ENCODE peak calls at places on chromosomes 11 and 22, in nine cellular contexts. B is heart left ventricle; Y is GM12878; Q is CD8-positive, alpha-beta memory T cell; U is adipocyte; C is CD4-positive, CD25-positive, alpha-beta regulatory T cell; T is AG04450; N is Peyer's patch; A is body of pancreas. O is an unnamed sample.
A peak's percentile ranks its signal among the peaks of the same experiment; 100 is the strongest.

GRCh38 chr11:110093407-110094297 is 460 bp downstream of the ZC3H12C start:
- DNase-seq in B (peak; percentile 63), Y (no peak), Q (no peak), U (peak; percentile 81), C (peak; percentile 7), T (no peak), N (peak; percentile 77), A (peak; percentile 62), O (no peak)

GRCh38 chr22:37634505-37635002 is 4.9 kb upstream of the SH3BP1 start:
- DNase-seq in B (no peak), Y (no peak), Q (no peak), U (peak; percentile 24), C (peak; percentile 48), T (no peak), N (peak; percentile 60), A (no peak), O (no peak)

GRCh38 chr11:29282088-29282487 is 734.7 kb downstream of the KCNA4 start:
- DNase-seq in B (no peak), Y (no peak), Q (no peak), U (peak; percentile 87), C (no peak), T (peak; percentile 80), N (no peak), A (no peak), O (no peak)

GRCh38 chr11:1925373-1926155 is 6.1 kb downstream of the TNNT3 start:
- DNase-seq in B (no peak), Y (no peak), Q (no peak), U (no peak), C (no peak), T (no peak), N (no peak), A (no peak), O (no peak)

GRCh38 chr11:86938900-86939880 is 16.0 kb downstream of the FZD4 start:
- DNase-seq in B (no peak), Y (no peak), Q (no peak), U (peak; percentile 87), C (peak; percentile 53), T (no peak), N (no peak), A (no peak), O (peak; percentile 33)

GRCh38 chr11:64025205-64025604 is 10.5 kb upstream of the FLRT1 start:
- DNase-seq in B (no peak), Y (no peak), Q (no peak), U (no peak), C (no peak), T (no peak), N (no peak), A (no peak), O (no peak)

GRCh38 chr11:27648840-27649239 is 51.4 kb downstream of the BDNF start:
- DNase-seq in B (no peak), Y (no peak), Q (no peak), U (no peak), C (no peak), T (no peak), N (no peak), A (no peak), O (no peak)

GRCh38 chr11:64742940-64743590 is 877 bp downstream of the RASGRP2 start:
- DNase-seq in B (peak; percentile 85), Y (no peak), Q (peak; percentile 69), U (peak; percentile 78), C (peak; percentile 66), T (no peak), N (peak; percentile 89), A (peak; percentile 73), O (peak; percentile 83)

GRCh38 chr11:6238902-6239301 is at the start of gene CNGA4:
- DNase-seq in B (no peak), Y (no peak), Q (no peak), U (no peak), C (no peak), T (no peak), N (no peak), A (no peak), O (no peak)

GRCh38 chr11:120547871-120548681 is 36.5 kb downstream of the GRIK4 start:
- DNase-seq in B (peak; percentile 95), Y (no peak), Q (no peak), U (peak; percentile 96), C (no peak), T (peak; percentile 93), N (peak; percentile 65), A (peak; percentile 98), O (no peak)

GRCh38 chr22:24325105-24325757 is 54.6 kb downstream of the SPECC1L start:
- DNase-seq in B (no peak), Y (peak; percentile 62), Q (no peak), U (peak; percentile 91), C (peak; percentile 88), T (peak; percentile 57), N (no peak), A (no peak), O (no peak)

GRCh38 chr11:100888836-100889235 is 201.7 kb downstream of the ARHGAP42 start:
- DNase-seq in B (no peak), Y (no peak), Q (no peak), U (no peak), C (no peak), T (no peak), N (no peak), A (no peak), O (no peak)

GRCh38 chr11:66546368-66546965 is at the start of gene ACTN3:
- DNase-seq in B (peak; percentile 56), Y (no peak), Q (no peak), U (peak; percentile 63), C (peak; percentile 25), T (no peak), N (peak; percentile 62), A (peak; percentile 32), O (no peak)

GRCh38 chr11:118287006-118287405 is 17.5 kb upstream of the CD3E start:
- DNase-seq in B (no peak), Y (no peak), Q (no peak), U (no peak), C (no peak), T (no peak), N (no peak), A (no peak), O (no peak)

GRCh38 chr11:1179641-1180040 is 21.9 kb downstream of the MUC5AC start:
- DNase-seq in B (peak; percentile 16), Y (no peak), Q (no peak), U (no peak), C (no peak), T (no peak), N (no peak), A (no peak), O (no peak)

GRCh38 chr11:61775606-61776554 is 16.5 kb downstream of the TMEM258 start:
- DNase-seq in B (no peak), Y (no peak), Q (no peak), U (no peak), C (no peak), T (no peak), N (no peak), A (no peak), O (no peak)

GRCh38 chr22:29096736-29097669 is 24.2 kb downstream of the KREMEN1 start:
- DNase-seq in B (peak; percentile 60), Y (no peak), Q (no peak), U (peak; percentile 77), C (no peak), T (no peak), N (no peak), A (peak; percentile 75), O (no peak)

GRCh38 chr22:46053563-46054090 is 76.7 kb upstream of the WNT7B start:
- DNase-seq in B (peak; percentile 87), Y (no peak), Q (peak; percentile 45), U (peak; percentile 84), C (peak; percentile 60), T (no peak), N (peak; percentile 87), A (peak; percentile 84), O (peak; percentile 68)

GRCh38 chr22:39941661-39942060 is 18.5 kb upstream of the TMA7B start:
- DNase-seq in B (no peak), Y (no peak), Q (no peak), U (no peak), C (no peak), T (no peak), N (no peak), A (no peak), O (no peak)

GRCh38 chr11:114618139-114618538 is 22.6 kb upstream of the NXPE4 start:
- DNase-seq in B (no peak), Y (no peak), Q (no peak), U (no peak), C (no peak), T (no peak), N (no peak), A (no peak), O (no peak)
- H3K9me3 ChIP-seq in B (no peaks in the 10 kb centered on the region), Y (no peaks in the 10 kb centered on the region), Q (no peaks in the 10 kb centered on the region), U (no peaks in the 10 kb centered on the region), C (no peaks in the 10 kb centered on the region), T (no peaks in the 10 kb centered on the region), N (no peaks in the 10 kb centered on the region), A (no peaks in the 10 kb centered on the region), O (peaks cover 6% of the 10 kb centered on the region)

DNA sequence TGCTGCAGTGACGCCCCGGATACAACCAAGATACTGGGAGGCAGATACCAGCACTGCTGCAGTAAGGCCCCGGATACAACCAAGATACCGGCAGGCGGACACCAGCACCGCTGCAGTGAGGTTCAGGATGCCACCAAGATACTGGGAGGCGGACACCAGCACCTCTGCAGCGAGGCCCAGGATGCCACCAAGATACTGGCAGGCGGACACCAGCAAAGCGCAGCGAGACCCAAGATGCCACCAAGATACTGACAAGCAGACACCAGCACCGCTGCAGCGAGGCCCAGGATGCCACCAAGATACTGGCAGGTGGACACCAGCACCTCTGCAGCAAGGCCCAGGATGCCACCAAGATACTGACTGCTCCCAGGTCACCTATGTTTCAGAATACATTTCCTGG is 225.2 kb downstream of the BRD1 start:
- DNase-seq in B (no peak), Y (no peak), Q (no peak), U (no peak), C (no peak), T (no peak), N (no peak), A (no peak), O (no peak)
- H3K9me3 ChIP-seq in B (no peaks in the 10 kb centered on the region), Y (peaks cover 4% of the 10 kb centered on the region), Q (no peaks in the 10 kb centered on the region), U (peaks cover 13% of the 10 kb centered on the region), C (peaks cover 19% of the 10 kb centered on the region), T (peaks cover 75% of the 10 kb centered on the region), N (no peaks in the 10 kb centered on the region), A (no peaks in the 10 kb centered on the region), O (peaks cover 3% of the 10 kb centered on the region)

DNA sequence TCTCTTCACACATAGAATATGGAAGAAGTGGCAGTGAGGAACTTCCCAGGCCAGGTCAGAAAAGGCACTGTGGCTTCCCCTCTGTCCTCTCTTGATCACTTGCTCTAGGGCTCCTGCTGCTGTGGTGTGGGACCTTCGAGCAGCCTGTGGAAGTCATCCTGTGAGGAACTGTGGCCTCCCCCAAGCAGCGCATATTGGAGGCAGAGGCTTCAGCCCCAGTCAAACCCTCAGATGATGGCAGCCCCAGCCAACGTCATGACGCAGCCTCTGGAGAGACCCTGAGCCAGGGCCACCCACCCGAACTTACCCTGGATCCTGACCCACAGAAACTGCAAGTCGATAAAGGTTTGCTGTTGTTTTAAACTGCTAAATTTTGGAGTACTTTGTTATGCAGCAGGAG is 444.9 kb downstream of the TBC1D22A start:
- DNase-seq in B (no peak), Y (no peak), Q (no peak), U (no peak), C (no peak), T (no peak), N (no peak), A (no peak), O (no peak)
- H3K9me3 ChIP-seq in B (no peaks in the 10 kb centered on the region), Y (no peaks in the 10 kb centered on the region), Q (no peaks in the 10 kb centered on the region), U (peaks cover 8% of the 10 kb centered on the region), C (no peaks in the 10 kb centered on the region), T (peaks cover 16% of the 10 kb centered on the region), N (no peaks in the 10 kb centered on the region), A (no peaks in the 10 kb centered on the region), O (no peaks in the 10 kb centered on the region)

DNA sequence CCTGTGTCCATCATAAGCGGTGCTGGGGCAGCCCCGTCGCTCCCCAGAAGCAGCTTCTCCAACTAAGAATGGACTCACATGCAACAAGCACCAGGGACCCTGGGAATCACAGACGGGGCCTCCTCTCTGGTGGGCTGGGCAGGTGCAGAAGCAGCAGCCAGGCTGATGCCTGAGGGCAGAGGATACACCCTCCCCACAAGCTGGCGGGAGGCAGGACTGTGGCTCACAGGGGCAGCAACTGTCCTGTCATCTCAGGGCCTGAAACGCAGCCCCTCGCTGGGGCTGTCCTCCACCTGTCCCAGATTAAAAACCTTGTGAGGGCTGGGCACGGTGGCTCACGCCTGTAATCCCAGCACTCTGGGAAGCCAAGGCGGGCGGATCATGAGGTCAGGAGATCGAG is 3.1 kb upstream of the SBF1 start:
- DNase-seq in B (no peak), Y (no peak), Q (no peak), U (no peak), C (no peak), T (no peak), N (no peak), A (no peak), O (no peak)
- H3K9me3 ChIP-seq in B (no peaks in the 10 kb centered on the region), Y (no peaks in the 10 kb centered on the region), Q (no peaks in the 10 kb centered on the region), U (no peaks in the 10 kb centered on the region), C (no peaks in the 10 kb centered on the region), T (peaks cover 4% of the 10 kb centered on the region), N (no peaks in the 10 kb centered on the region), A (no peaks in the 10 kb centered on the region), O (no peaks in the 10 kb centered on the region)